ENCODE peak calls at places on chromosomes 11 and 22, in six cellular contexts. R is body of pancreas, C is uterus, S is HCT116, B is psoas muscle, A is transverse colon. J is an unnamed sample.

GRCh38 chr11:83583953-83584352 is 297.8 kb upstream of the CCDC90B start:
- DNase-seq in R (no peak), C (no peak), S (no peak), B (no peak), A (no peak), J (no peak)

GRCh38 chr11:94658386-94658785 is 91.2 kb downstream of the PIWIL4 start:
- DNase-seq in R (peak; percentile 48), C (peak; percentile 58), S (no peak), B (no peak), A (no peak), J (no peak)

GRCh38 chr11:93032580-93032979 is 63.1 kb downstream of the MTNR1B start:
- DNase-seq in R (no peak), C (no peak), S (no peak), B (no peak), A (no peak), J (no peak)

GRCh38 chr11:47571895-47572294 is 6.5 kb downstream of the PTPMT1 start:
- DNase-seq in R (no peak), C (no peak), S (no peak), B (no peak), A (no peak), J (no peak)

GRCh38 chr11:130023204-130023603 is 20.6 kb upstream of the PRDM10 start:
- DNase-seq in R (no peak), C (no peak), S (peak; percentile 29), B (no peak), A (no peak), J (no peak)

GRCh38 chr11:131688056-131688693 is 317.8 kb downstream of the NTM start:
- DNase-seq in R (peak; percentile 54), C (no peak), S (no peak), B (peak; percentile 51), A (peak; percentile 34), J (no peak)

GRCh38 chr11:120540744-120541143 is 29.2 kb downstream of the GRIK4 start:
- DNase-seq in R (no peak), C (no peak), S (no peak), B (no peak), A (no peak), J (no peak)

GRCh38 chr11:65574963-65575567 is 788 bp upstream of the EHBP1L1 start:
- DNase-seq in R (peak; percentile 79), C (no peak), S (no peak), B (no peak), A (peak; percentile 75), J (no peak)

GRCh38 chr11:61764606-61765260 is 12.3 kb downstream of the MYRF start:
- DNase-seq in R (no peak), C (peak; percentile 82), S (no peak), B (no peak), A (no peak), J (no peak)

GRCh38 chr11:110367571-110367970 is 62.2 kb upstream of the FDX1 start:
- DNase-seq in R (no peak), C (no peak), S (no peak), B (no peak), A (no peak), J (no peak)

GRCh38 chr11:123473941-123474668 is 44.0 kb downstream of the GRAMD1B start:
- DNase-seq in R (no peak), C (no peak), S (no peak), B (no peak), A (no peak), J (no peak)

GRCh38 chr22:47692811-47693210 is 930.4 kb downstream of the TBC1D22A start:
- DNase-seq in R (no peak), C (no peak), S (no peak), B (no peak), A (no peak), J (no peak)

GRCh38 chr22:31056986-31057599 is 24.0 kb upstream of the SMTN start:
- DNase-seq in R (no peak), C (no peak), S (no peak), B (no peak), A (no peak), J (no peak)

GRCh38 chr11:33040127-33040861 is 922 bp downstream of the TCP11L1 start:
- DNase-seq in R (no peak), C (peak; percentile 24), S (no peak), B (no peak), A (no peak), J (no peak)

GRCh38 chr11:14645985-14646900 is 2.6 kb downstream of the PDE3B start:
- DNase-seq in R (no peak), C (no peak), S (no peak), B (no peak), A (no peak), J (no peak)

GRCh38 chr11:62712861-62713260 is 5.4 kb downstream of the GNG3 start:
- DNase-seq in R (no peak), C (no peak), S (no peak), B (no peak), A (no peak), J (no peak)

GRCh38 chr11:17475666-17476316 is 854 bp downstream of the ABCC8 start:
- DNase-seq in R (no peak), C (no peak), S (no peak), B (no peak), A (no peak), J (no peak)

GRCh38 chr22:23270212-23270733 is 90.0 kb downstream of the BCR start:
- DNase-seq in R (no peak), C (no peak), S (no peak), B (no peak), A (no peak), J (no peak)

GRCh38 chr11:1113405-1114201 is 38.9 kb downstream of the MUC2 start:
- DNase-seq in R (peak; percentile 3), C (no peak), S (no peak), B (peak; percentile 8), A (no peak), J (no peak)

GRCh38 chr22:38205261-38206128 is 3.7 kb downstream of the MAFF start:
- DNase-seq in R (peak; percentile 46), C (peak; percentile 94), S (no peak), B (peak; percentile 83), A (peak; percentile 66), J (no peak)

GRCh38 chr11:116833816-116834534 is 3.4 kb downstream of the APOA1 start:
- DNase-seq in R (peak; percentile 53), C (no peak), S (no peak), B (no peak), A (no peak), J (no peak)

GRCh38 chr22:42651134-42651533 is 1.9 kb upstream of the CYB5R3 start:
- DNase-seq in R (no peak), C (no peak), S (no peak), B (no peak), A (no peak), J (no peak)

GRCh38 chr22:41562461-41562860 is 1.7 kb downstream of the CSDC2 start:
- DNase-seq in R (no peak), C (no peak), S (no peak), B (no peak), A (no peak), J (no peak)

GRCh38 chr11:64876835-64877341 is 1.5 kb downstream of the EHD1 start:
- DNase-seq in R (peak; percentile 67), C (no peak), S (no peak), B (peak; percentile 49), A (peak; percentile 58), J (no peak)

GRCh38 chr22:47175151-47175760 is 412.8 kb downstream of the TBC1D22A start:
- DNase-seq in R (peak; percentile 6), C (no peak), S (no peak), B (peak; percentile 15), A (peak; percentile 21), J (no peak)

GRCh38 chr11:111365722-111366559 is 13.1 kb downstream of the POU2AF1 start:
- DNase-seq in R (no peak), C (no peak), S (no peak), B (no peak), A (no peak), J (no peak)

GRCh38 chr22:50503475-50504145 is 3.9 kb downstream of the LMF2 start:
- DNase-seq in R (no peak), C (no peak), S (no peak), B (no peak), A (no peak), J (no peak)

GRCh38 chr11:61477126-61477525 is 31.4 kb upstream of the LRRC10B start:
- DNase-seq in R (no peak), C (no peak), S (no peak), B (peak; percentile 41), A (no peak), J (no peak)

GRCh38 chr11:108732395-108732794 is 67.5 kb downstream of the DDX10 start:
- DNase-seq in R (peak; percentile 58), C (no peak), S (no peak), B (no peak), A (no peak), J (no peak)

GRCh38 chr11:134340354-134340964 is 8.7 kb downstream of the GLB1L2 start:
- DNase-seq in R (no peak), C (no peak), S (no peak), B (no peak), A (peak; percentile 66), J (no peak)
- H3K27ac ChIP-seq in R (no peak overlapping the region), C (no peak overlapping the region), S (no peak overlapping the region), B (no peak overlapping the region), A (peak overlapping the region; percentile 83), J (no peak overlapping the region)

GRCh38 chr11:44940424-44940823 is 10.3 kb downstream of the TP53I11 start:
- DNase-seq in R (no peak), C (no peak), S (no peak), B (no peak), A (no peak), J (no peak)

GRCh38 chr11:44941286-44942021 is 9.2 kb downstream of the TP53I11 start:
- DNase-seq in R (no peak), C (no peak), S (no peak), B (no peak), A (no peak), J (no peak)

GRCh38 chr11:44940835-44941234 is 9.8 kb downstream of the TP53I11 start:
- DNase-seq in R (no peak), C (no peak), S (no peak), B (no peak), A (no peak), J (no peak)

GRCh38 chr11:44938066-44938691 is 12.5 kb downstream of the TP53I11 start:
- DNase-seq in R (no peak), C (no peak), S (no peak), B (no peak), A (no peak), J (no peak)

GRCh38 chr11:44939673-44940072 is 11.0 kb downstream of the TP53I11 start:
- DNase-seq in R (no peak), C (peak; percentile 43), S (no peak), B (peak; percentile 37), A (no peak), J (no peak)
- TF ChIP-seq CTCF in R (no peak), C (no peak), S (peak; percentile 42), B (peak; percentile 8), A (no peak), J (no peak)

GRCh38 chr11:70854891-70855556 is 397.4 kb downstream of the SHANK2 start:
- DNase-seq in R (peak; percentile 31), C (no peak), S (no peak), B (no peak), A (no peak), J (no peak)
- H3K9me3 ChIP-seq in R (no peaks in the 10 kb centered on the region), C (no peaks in the 10 kb centered on the region), S (no peaks in the 10 kb centered on the region), B (no peaks in the 10 kb centered on the region), A (no peaks in the 10 kb centered on the region), J (no peaks in the 10 kb centered on the region)

DNA sequence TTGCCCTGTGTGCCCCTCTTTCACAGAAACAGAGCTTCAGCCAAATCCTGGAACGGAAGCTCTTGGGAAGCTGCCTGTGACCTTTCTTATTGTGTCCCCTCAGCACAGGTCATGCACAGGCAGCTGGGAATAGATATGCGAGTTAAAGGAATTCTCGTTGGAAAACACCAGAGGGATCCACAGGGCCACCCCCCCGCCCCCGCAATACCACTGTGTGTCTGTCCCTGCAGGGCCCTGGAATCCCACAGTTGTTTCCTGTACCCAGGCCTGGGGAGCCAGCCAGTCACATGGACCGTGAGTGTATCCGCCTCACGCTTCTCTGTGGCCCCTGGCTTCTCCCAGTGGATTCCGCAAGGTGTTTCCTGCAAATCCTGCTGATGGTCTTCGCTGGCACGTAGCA is 29.0 kb downstream of the TIMP3 start:
- DNase-seq in R (peak; percentile 28), C (peak; percentile 78), S (no peak), B (peak; percentile 46), A (no peak), J (no peak)
- H3K27ac ChIP-seq in R (no peak overlapping the region), C (peak overlapping the region; percentile 47), S (no peak overlapping the region), B (peak overlapping the region; percentile 32), A (no peak overlapping the region), J (no peak overlapping the region)

J was measured in CD4-positive, alpha-beta T cell.